ENCODE peak calls at places on chromosomes 12 and 14, in six cellular contexts. One of them, this sample, is unnamed.

GRCh38 chr12:6361834-6362233 is 13.5 kb downstream of the SCNN1A start:
- DNase-seq in T47D: no peak
- DNase-seq in stimulated activated CD8-positive, alpha-beta memory T cell treated with anti-CD3 and anti-CD28 coated beads, Interleukin-2, amount 100 ng/mL, for 1 hour: no peak
- DNase-seq in left colon: peak; percentile 90
- DNase-seq in GM23248: no peak
- DNase-seq in activated CD8-positive, alpha-beta memory T cell treated with anti-CD3 and anti-CD28 coated beads, Interleukin-2, amount 50 U/mL, for 4 hours: no peak
- DNase-seq in this sample: no peak

GRCh38 chr12:42684171-42685071 is 94.9 kb upstream of the PRICKLE1 start:
- DNase-seq in T47D: no peak
- DNase-seq in left colon: no peak
- DNase-seq in activated CD8-positive, alpha-beta memory T cell treated with anti-CD3 and anti-CD28 coated beads, Interleukin-2, amount 50 U/mL, for 4 hours: no peak
- DNase-seq in stimulated activated CD8-positive, alpha-beta memory T cell treated with anti-CD3 and anti-CD28 coated beads, Interleukin-2, amount 100 ng/mL, for 1 hour: no peak
- DNase-seq in GM23248: peak; percentile 76
- DNase-seq in this sample: no peak

GRCh38 chr12:114504311-114504710 is 98.4 kb upstream of the TBX5 start:
- DNase-seq in activated CD8-positive, alpha-beta memory T cell treated with anti-CD3 and anti-CD28 coated beads, Interleukin-2, amount 50 U/mL, for 4 hours: no peak
- DNase-seq in left colon: no peak
- DNase-seq in GM23248: peak; percentile 31
- DNase-seq in stimulated activated CD8-positive, alpha-beta memory T cell treated with anti-CD3 and anti-CD28 coated beads, Interleukin-2, amount 100 ng/mL, for 1 hour: no peak
- DNase-seq in T47D: no peak
- DNase-seq in this sample: no peak

GRCh38 chr12:5912011-5912410 is 33.0 kb downstream of the ANO2 start:
- DNase-seq in left colon: no peak
- DNase-seq in T47D: no peak
- DNase-seq in GM23248: no peak
- DNase-seq in stimulated activated CD8-positive, alpha-beta memory T cell treated with anti-CD3 and anti-CD28 coated beads, Interleukin-2, amount 100 ng/mL, for 1 hour: no peak
- DNase-seq in activated CD8-positive, alpha-beta memory T cell treated with anti-CD3 and anti-CD28 coated beads, Interleukin-2, amount 50 U/mL, for 4 hours: no peak
- DNase-seq in this sample: no peak

GRCh38 chr12:129659927-129660326 is 243.9 kb downstream of the TMEM132D start:
- DNase-seq in left colon: no peak
- DNase-seq in T47D: no peak
- DNase-seq in GM23248: no peak
- DNase-seq in stimulated activated CD8-positive, alpha-beta memory T cell treated with anti-CD3 and anti-CD28 coated beads, Interleukin-2, amount 100 ng/mL, for 1 hour: no peak
- DNase-seq in activated CD8-positive, alpha-beta memory T cell treated with anti-CD3 and anti-CD28 coated beads, Interleukin-2, amount 50 U/mL, for 4 hours: no peak
- DNase-seq in this sample: peak; percentile 4

GRCh38 chr12:14950421-14950820 is 11.0 kb downstream of the ARHGDIB start:
- DNase-seq in activated CD8-positive, alpha-beta memory T cell treated with anti-CD3 and anti-CD28 coated beads, Interleukin-2, amount 50 U/mL, for 4 hours: no peak
- DNase-seq in stimulated activated CD8-positive, alpha-beta memory T cell treated with anti-CD3 and anti-CD28 coated beads, Interleukin-2, amount 100 ng/mL, for 1 hour: no peak
- DNase-seq in left colon: no peak
- DNase-seq in T47D: no peak
- DNase-seq in GM23248: no peak
- DNase-seq in this sample: no peak

GRCh38 chr12:46497739-46498138 is 125.2 kb upstream of the SLC38A2 start:
- DNase-seq in T47D: no peak
- DNase-seq in activated CD8-positive, alpha-beta memory T cell treated with anti-CD3 and anti-CD28 coated beads, Interleukin-2, amount 50 U/mL, for 4 hours: no peak
- DNase-seq in stimulated activated CD8-positive, alpha-beta memory T cell treated with anti-CD3 and anti-CD28 coated beads, Interleukin-2, amount 100 ng/mL, for 1 hour: no peak
- DNase-seq in left colon: no peak
- DNase-seq in GM23248: no peak
- DNase-seq in this sample: no peak

GRCh38 chr12:109951751-109952150 is 44.4 kb downstream of the GIT2 start:
- DNase-seq in left colon: no peak
- DNase-seq in GM23248: peak; percentile 58
- DNase-seq in activated CD8-positive, alpha-beta memory T cell treated with anti-CD3 and anti-CD28 coated beads, Interleukin-2, amount 50 U/mL, for 4 hours: no peak
- DNase-seq in stimulated activated CD8-positive, alpha-beta memory T cell treated with anti-CD3 and anti-CD28 coated beads, Interleukin-2, amount 100 ng/mL, for 1 hour: no peak
- DNase-seq in T47D: no peak
- DNase-seq in this sample: no peak

GRCh38 chr14:32109676-32110075 is 32.6 kb downstream of the ARHGAP5 start:
- DNase-seq in T47D: no peak
- DNase-seq in left colon: no peak
- DNase-seq in GM23248: peak; percentile 89
- DNase-seq in activated CD8-positive, alpha-beta memory T cell treated with anti-CD3 and anti-CD28 coated beads, Interleukin-2, amount 50 U/mL, for 4 hours: no peak
- DNase-seq in stimulated activated CD8-positive, alpha-beta memory T cell treated with anti-CD3 and anti-CD28 coated beads, Interleukin-2, amount 100 ng/mL, for 1 hour: no peak
- DNase-seq in this sample: no peak

GRCh38 chr12:64496839-64497400 is 45.0 kb downstream of the TBK1 start:
- DNase-seq in activated CD8-positive, alpha-beta memory T cell treated with anti-CD3 and anti-CD28 coated beads, Interleukin-2, amount 50 U/mL, for 4 hours: no peak
- DNase-seq in T47D: no peak
- DNase-seq in stimulated activated CD8-positive, alpha-beta memory T cell treated with anti-CD3 and anti-CD28 coated beads, Interleukin-2, amount 100 ng/mL, for 1 hour: no peak
- DNase-seq in GM23248: no peak
- DNase-seq in left colon: no peak
- DNase-seq in this sample: no peak

GRCh38 chr12:87413784-87414183 is 615.4 kb downstream of the C12orf50 start:
- DNase-seq in activated CD8-positive, alpha-beta memory T cell treated with anti-CD3 and anti-CD28 coated beads, Interleukin-2, amount 50 U/mL, for 4 hours: no peak
- DNase-seq in stimulated activated CD8-positive, alpha-beta memory T cell treated with anti-CD3 and anti-CD28 coated beads, Interleukin-2, amount 100 ng/mL, for 1 hour: no peak
- DNase-seq in T47D: no peak
- DNase-seq in GM23248: peak; percentile 14
- DNase-seq in left colon: no peak
- DNase-seq in this sample: no peak

GRCh38 chr12:1800646-1801284 is 19.6 kb upstream of the LRTM2 start:
- DNase-seq in GM23248: peak; percentile 84
- DNase-seq in activated CD8-positive, alpha-beta memory T cell treated with anti-CD3 and anti-CD28 coated beads, Interleukin-2, amount 50 U/mL, for 4 hours: no peak
- DNase-seq in left colon: peak; percentile 21
- DNase-seq in T47D: no peak
- DNase-seq in stimulated activated CD8-positive, alpha-beta memory T cell treated with anti-CD3 and anti-CD28 coated beads, Interleukin-2, amount 100 ng/mL, for 1 hour: no peak
- DNase-seq in this sample: no peak

GRCh38 chr12:58420496-58420895 is 479.1 kb downstream of the ATP23 start:
- DNase-seq in stimulated activated CD8-positive, alpha-beta memory T cell treated with anti-CD3 and anti-CD28 coated beads, Interleukin-2, amount 100 ng/mL, for 1 hour: no peak
- DNase-seq in left colon: no peak
- DNase-seq in activated CD8-positive, alpha-beta memory T cell treated with anti-CD3 and anti-CD28 coated beads, Interleukin-2, amount 50 U/mL, for 4 hours: no peak
- DNase-seq in GM23248: peak; percentile 79
- DNase-seq in T47D: no peak
- DNase-seq in this sample: peak; percentile 53

GRCh38 chr12:19014243-19014642 is 115.3 kb upstream of the PLEKHA5 start:
- DNase-seq in GM23248: no peak
- DNase-seq in activated CD8-positive, alpha-beta memory T cell treated with anti-CD3 and anti-CD28 coated beads, Interleukin-2, amount 50 U/mL, for 4 hours: no peak
- DNase-seq in T47D: no peak
- DNase-seq in stimulated activated CD8-positive, alpha-beta memory T cell treated with anti-CD3 and anti-CD28 coated beads, Interleukin-2, amount 100 ng/mL, for 1 hour: no peak
- DNase-seq in left colon: no peak
- DNase-seq in this sample: no peak

GRCh38 chr12:120705618-120706017 is 4.6 kb upstream of the UNC119B start:
- DNase-seq in T47D: no peak
- DNase-seq in stimulated activated CD8-positive, alpha-beta memory T cell treated with anti-CD3 and anti-CD28 coated beads, Interleukin-2, amount 100 ng/mL, for 1 hour: no peak
- DNase-seq in GM23248: no peak
- DNase-seq in left colon: no peak
- DNase-seq in activated CD8-positive, alpha-beta memory T cell treated with anti-CD3 and anti-CD28 coated beads, Interleukin-2, amount 50 U/mL, for 4 hours: no peak
- DNase-seq in this sample: no peak

GRCh38 chr12:6956332-6956727 is 5.2 kb downstream of the PTPN6 start:
- DNase-seq in activated CD8-positive, alpha-beta memory T cell treated with anti-CD3 and anti-CD28 coated beads, Interleukin-2, amount 50 U/mL, for 4 hours: peak; percentile 58
- DNase-seq in T47D: no peak
- DNase-seq in GM23248: no peak
- DNase-seq in left colon: no peak
- DNase-seq in stimulated activated CD8-positive, alpha-beta memory T cell treated with anti-CD3 and anti-CD28 coated beads, Interleukin-2, amount 100 ng/mL, for 1 hour: no peak
- DNase-seq in this sample: no peak

GRCh38 chr12:94659531-94659930 is 9.2 kb upstream of the TMCC3 start:
- DNase-seq in activated CD8-positive, alpha-beta memory T cell treated with anti-CD3 and anti-CD28 coated beads, Interleukin-2, amount 50 U/mL, for 4 hours: no peak
- DNase-seq in left colon: no peak
- DNase-seq in T47D: no peak
- DNase-seq in GM23248: no peak
- DNase-seq in stimulated activated CD8-positive, alpha-beta memory T cell treated with anti-CD3 and anti-CD28 coated beads, Interleukin-2, amount 100 ng/mL, for 1 hour: no peak
- DNase-seq in this sample: no peak

GRCh38 chr14:104800600-104801283 is at the start of gene ZBTB42:
- DNase-seq in T47D: peak; percentile 96
- DNase-seq in activated CD8-positive, alpha-beta memory T cell treated with anti-CD3 and anti-CD28 coated beads, Interleukin-2, amount 50 U/mL, for 4 hours: peak; percentile 70
- DNase-seq in GM23248: peak; percentile 70
- DNase-seq in stimulated activated CD8-positive, alpha-beta memory T cell treated with anti-CD3 and anti-CD28 coated beads, Interleukin-2, amount 100 ng/mL, for 1 hour: peak; percentile 28
- DNase-seq in left colon: peak; percentile 90
- DNase-seq in this sample: peak; percentile 95

GRCh38 chr12:114668151-114668891 is 15.7 kb downstream of the TBX3 start:
- DNase-seq in GM23248: peak; percentile 96
- DNase-seq in T47D: peak; percentile 97
- DNase-seq in stimulated activated CD8-positive, alpha-beta memory T cell treated with anti-CD3 and anti-CD28 coated beads, Interleukin-2, amount 100 ng/mL, for 1 hour: no peak
- DNase-seq in left colon: peak; percentile 86
- DNase-seq in activated CD8-positive, alpha-beta memory T cell treated with anti-CD3 and anti-CD28 coated beads, Interleukin-2, amount 50 U/mL, for 4 hours: no peak
- DNase-seq in this sample: peak; percentile 94

GRCh38 chr14:30417121-30417520 is 141.8 kb upstream of the G2E3 start:
- DNase-seq in GM23248: peak; percentile 46
- DNase-seq in T47D: no peak
- DNase-seq in stimulated activated CD8-positive, alpha-beta memory T cell treated with anti-CD3 and anti-CD28 coated beads, Interleukin-2, amount 100 ng/mL, for 1 hour: no peak
- DNase-seq in left colon: no peak
- DNase-seq in activated CD8-positive, alpha-beta memory T cell treated with anti-CD3 and anti-CD28 coated beads, Interleukin-2, amount 50 U/mL, for 4 hours: no peak
- DNase-seq in this sample: no peak

GRCh38 chr14:99064262-99064954 is 207.6 kb downstream of the BCL11B start:
- DNase-seq in activated CD8-positive, alpha-beta memory T cell treated with anti-CD3 and anti-CD28 coated beads, Interleukin-2, amount 50 U/mL, for 4 hours: no peak
- DNase-seq in stimulated activated CD8-positive, alpha-beta memory T cell treated with anti-CD3 and anti-CD28 coated beads, Interleukin-2, amount 100 ng/mL, for 1 hour: no peak
- DNase-seq in T47D: no peak
- DNase-seq in left colon: no peak
- DNase-seq in GM23248: peak; percentile 14
- DNase-seq in this sample: no peak

GRCh38 chr12:11778703-11779102 is 129.2 kb downstream of the ETV6 start:
- DNase-seq in activated CD8-positive, alpha-beta memory T cell treated with anti-CD3 and anti-CD28 coated beads, Interleukin-2, amount 50 U/mL, for 4 hours: no peak
- DNase-seq in stimulated activated CD8-positive, alpha-beta memory T cell treated with anti-CD3 and anti-CD28 coated beads, Interleukin-2, amount 100 ng/mL, for 1 hour: no peak
- DNase-seq in T47D: no peak
- DNase-seq in GM23248: no peak
- DNase-seq in left colon: no peak
- DNase-seq in this sample: no peak

This sample was measured in prostate gland.